ENCODE peak calls at places on chromosomes 6 and 20, in seven cellular contexts. One of them, this sample, is unnamed.

GRCh38 chr20:23937303-23938117 is 51.1 kb downstream of the GGTLC1 start:
- DNase-seq in upper lobe of right lung: peak
- DNase-seq in brain microvascular endothelial cell: peak
- DNase-seq in AG04449: peak
- DNase-seq in CD8-positive, alpha-beta T cell: peak
- DNase-seq in effector memory CD4-positive, alpha-beta T cell: peak
- DNase-seq in GM12865: peak
- DNase-seq in this sample: no peak

GRCh38 chr20:10660661-10661060 is 13.1 kb downstream of the JAG1 start:
- DNase-seq in brain microvascular endothelial cell: no peak
- DNase-seq in CD8-positive, alpha-beta T cell: no peak
- DNase-seq in effector memory CD4-positive, alpha-beta T cell: no peak
- DNase-seq in upper lobe of right lung: no peak
- DNase-seq in GM12865: no peak
- DNase-seq in AG04449: no peak
- DNase-seq in this sample: no peak

GRCh38 chr6:168953461-168953860 is 300.2 kb downstream of the THBS2 start:
- DNase-seq in upper lobe of right lung: no peak
- DNase-seq in CD8-positive, alpha-beta T cell: no peak
- DNase-seq in AG04449: no peak
- DNase-seq in GM12865: no peak
- DNase-seq in brain microvascular endothelial cell: no peak
- DNase-seq in effector memory CD4-positive, alpha-beta T cell: no peak
- DNase-seq in this sample: no peak

GRCh38 chr6:138847884-138848283 is 52.0 kb downstream of the ECT2L start:
- DNase-seq in AG04449: no peak
- DNase-seq in effector memory CD4-positive, alpha-beta T cell: no peak
- DNase-seq in brain microvascular endothelial cell: no peak
- DNase-seq in GM12865: no peak
- DNase-seq in CD8-positive, alpha-beta T cell: no peak
- DNase-seq in upper lobe of right lung: no peak
- DNase-seq in this sample: no peak

GRCh38 chr6:163356324-163356723 is 58.2 kb upstream of the QKI start:
- DNase-seq in brain microvascular endothelial cell: peak
- DNase-seq in CD8-positive, alpha-beta T cell: no peak
- DNase-seq in upper lobe of right lung: peak
- DNase-seq in AG04449: peak
- DNase-seq in effector memory CD4-positive, alpha-beta T cell: no peak
- DNase-seq in GM12865: no peak
- DNase-seq in this sample: peak

GRCh38 chr6:158011478-158011920 is 29.8 kb downstream of the SYNJ2 start:
- DNase-seq in brain microvascular endothelial cell: no peak
- DNase-seq in effector memory CD4-positive, alpha-beta T cell: no peak
- DNase-seq in GM12865: peak
- DNase-seq in CD8-positive, alpha-beta T cell: no peak
- DNase-seq in AG04449: no peak
- DNase-seq in upper lobe of right lung: no peak
- DNase-seq in this sample: no peak

GRCh38 chr6:84182001-84182400 is 45.4 kb downstream of the CEP162 start:
- DNase-seq in upper lobe of right lung: no peak
- DNase-seq in AG04449: no peak
- DNase-seq in effector memory CD4-positive, alpha-beta T cell: no peak
- DNase-seq in brain microvascular endothelial cell: no peak
- DNase-seq in GM12865: no peak
- DNase-seq in CD8-positive, alpha-beta T cell: no peak
- DNase-seq in this sample: no peak

GRCh38 chr6:166626177-166627038 is 643 bp downstream of the RPS6KA2 start:
- DNase-seq in AG04449: no peak
- DNase-seq in GM12865: peak
- DNase-seq in effector memory CD4-positive, alpha-beta T cell: peak
- DNase-seq in brain microvascular endothelial cell: no peak
- DNase-seq in CD8-positive, alpha-beta T cell: peak
- DNase-seq in upper lobe of right lung: peak
- DNase-seq in this sample: no peak

GRCh38 chr20:36092424-36093024 is 62.0 kb upstream of the EPB41L1 start:
- DNase-seq in GM12865: no peak
- DNase-seq in upper lobe of right lung: peak
- DNase-seq in AG04449: no peak
- DNase-seq in brain microvascular endothelial cell: no peak
- DNase-seq in CD8-positive, alpha-beta T cell: peak
- DNase-seq in effector memory CD4-positive, alpha-beta T cell: no peak
- DNase-seq in this sample: no peak

GRCh38 chr6:127288705-127289104 is 22.0 kb downstream of the RNF146 start:
- DNase-seq in GM12865: no peak
- DNase-seq in effector memory CD4-positive, alpha-beta T cell: no peak
- DNase-seq in upper lobe of right lung: no peak
- DNase-seq in AG04449: no peak
- DNase-seq in brain microvascular endothelial cell: no peak
- DNase-seq in CD8-positive, alpha-beta T cell: no peak
- DNase-seq in this sample: no peak

GRCh38 chr6:111792914-111793700 is 80.1 kb downstream of the FYN start:
- DNase-seq in GM12865: no peak
- DNase-seq in CD8-positive, alpha-beta T cell: no peak
- DNase-seq in effector memory CD4-positive, alpha-beta T cell: no peak
- DNase-seq in AG04449: no peak
- DNase-seq in brain microvascular endothelial cell: no peak
- DNase-seq in upper lobe of right lung: no peak
- DNase-seq in this sample: no peak

GRCh38 chr6:3526962-3527796 is 70.3 kb upstream of the SLC22A23 start:
- DNase-seq in AG04449: no peak
- DNase-seq in CD8-positive, alpha-beta T cell: no peak
- DNase-seq in effector memory CD4-positive, alpha-beta T cell: no peak
- DNase-seq in brain microvascular endothelial cell: no peak
- DNase-seq in GM12865: no peak
- DNase-seq in upper lobe of right lung: no peak
- DNase-seq in this sample: no peak

GRCh38 chr6:129370268-129370916 is 339.6 kb downstream of the ARHGAP18 start:
- DNase-seq in AG04449: no peak
- DNase-seq in GM12865: peak
- DNase-seq in effector memory CD4-positive, alpha-beta T cell: no peak
- DNase-seq in CD8-positive, alpha-beta T cell: peak
- DNase-seq in upper lobe of right lung: no peak
- DNase-seq in brain microvascular endothelial cell: peak
- DNase-seq in this sample: no peak

GRCh38 chr6:6559994-6560393 is 28.5 kb upstream of the LY86 start:
- DNase-seq in CD8-positive, alpha-beta T cell: no peak
- DNase-seq in AG04449: no peak
- DNase-seq in brain microvascular endothelial cell: no peak
- DNase-seq in effector memory CD4-positive, alpha-beta T cell: no peak
- DNase-seq in upper lobe of right lung: no peak
- DNase-seq in GM12865: no peak
- DNase-seq in this sample: no peak

GRCh38 chr6:96301781-96302180 is 219.8 kb upstream of the UFL1 start:
- DNase-seq in AG04449: no peak
- DNase-seq in CD8-positive, alpha-beta T cell: no peak
- DNase-seq in effector memory CD4-positive, alpha-beta T cell: no peak
- DNase-seq in brain microvascular endothelial cell: no peak
- DNase-seq in upper lobe of right lung: no peak
- DNase-seq in GM12865: no peak
- DNase-seq in this sample: no peak

GRCh38 chr6:110476046-110476849 is at the start of gene SLC22A16:
- DNase-seq in CD8-positive, alpha-beta T cell: no peak
- DNase-seq in brain microvascular endothelial cell: no peak
- DNase-seq in upper lobe of right lung: no peak
- DNase-seq in effector memory CD4-positive, alpha-beta T cell: no peak
- DNase-seq in AG04449: no peak
- DNase-seq in GM12865: no peak
- DNase-seq in this sample: no peak

GRCh38 chr20:33072362-33072761 is 7.1 kb upstream of the BPIFB4 start:
- DNase-seq in AG04449: no peak
- DNase-seq in upper lobe of right lung: no peak
- DNase-seq in effector memory CD4-positive, alpha-beta T cell: no peak
- DNase-seq in CD8-positive, alpha-beta T cell: no peak
- DNase-seq in brain microvascular endothelial cell: no peak
- DNase-seq in GM12865: no peak
- DNase-seq in this sample: no peak

GRCh38 chr20:33068251-33068939 is 11.0 kb upstream of the BPIFB4 start:
- DNase-seq in brain microvascular endothelial cell: no peak
- DNase-seq in upper lobe of right lung: no peak
- DNase-seq in effector memory CD4-positive, alpha-beta T cell: no peak
- DNase-seq in AG04449: no peak
- DNase-seq in CD8-positive, alpha-beta T cell: no peak
- DNase-seq in GM12865: no peak
- DNase-seq in this sample: no peak

GRCh38 chr20:33069706-33070105 is 9.7 kb upstream of the BPIFB4 start:
- DNase-seq in AG04449: no peak
- DNase-seq in GM12865: no peak
- DNase-seq in effector memory CD4-positive, alpha-beta T cell: no peak
- DNase-seq in brain microvascular endothelial cell: no peak
- DNase-seq in CD8-positive, alpha-beta T cell: no peak
- DNase-seq in upper lobe of right lung: no peak
- DNase-seq in this sample: no peak

GRCh38 chr20:33071198-33071597 is 8.2 kb upstream of the BPIFB4 start:
- DNase-seq in upper lobe of right lung: no peak
- DNase-seq in CD8-positive, alpha-beta T cell: no peak
- DNase-seq in AG04449: no peak
- DNase-seq in brain microvascular endothelial cell: no peak
- DNase-seq in effector memory CD4-positive, alpha-beta T cell: no peak
- DNase-seq in GM12865: no peak
- DNase-seq in this sample: no peak

DNA sequence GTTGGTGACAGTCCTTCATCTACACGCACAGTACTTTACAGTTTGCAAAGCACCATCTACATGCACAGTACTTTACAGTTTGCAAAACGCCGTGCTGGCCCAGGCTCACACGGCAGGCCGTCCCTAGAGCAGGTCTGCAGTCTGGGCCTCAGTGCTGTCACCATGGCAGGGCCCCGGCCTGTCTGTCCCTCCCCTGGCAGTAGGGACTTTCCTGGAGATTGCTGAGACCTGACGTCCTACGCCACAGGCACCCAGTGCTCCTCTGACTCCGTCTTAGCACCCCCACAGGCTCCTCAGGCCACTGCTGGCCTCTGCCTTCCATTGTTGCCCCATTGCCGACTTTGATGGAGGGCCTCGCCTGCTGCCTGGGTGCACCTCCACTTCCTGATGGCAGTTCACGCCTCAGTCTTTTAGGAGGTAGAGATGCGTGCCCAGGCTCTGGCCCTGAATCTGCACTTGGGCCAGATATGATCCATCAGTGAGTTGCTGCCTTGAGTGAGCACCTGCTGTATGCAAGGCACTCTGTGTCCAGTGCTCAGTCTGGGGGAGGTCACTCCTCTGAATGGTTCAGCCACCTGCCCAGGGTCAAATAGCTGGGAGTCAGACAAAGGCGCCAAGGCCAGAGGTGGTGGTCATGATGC is 8.9 kb upstream of the BPIFB4 start:
- DNase-seq in effector memory CD4-positive, alpha-beta T cell: no peak
- DNase-seq in brain microvascular endothelial cell: no peak
- DNase-seq in CD8-positive, alpha-beta T cell: no peak
- DNase-seq in upper lobe of right lung: peak
- DNase-seq in AG04449: no peak
- DNase-seq in GM12865: no peak
- DNase-seq in this sample: no peak
- H3K4me3 ChIP-seq in effector memory CD4-positive, alpha-beta T cell: no peak
- H3K4me3 ChIP-seq in brain microvascular endothelial cell: no peak
- H3K4me3 ChIP-seq in CD8-positive, alpha-beta T cell: no peak
- H3K4me3 ChIP-seq in upper lobe of right lung: no peak
- H3K4me3 ChIP-seq in AG04449: no peak
- H3K4me3 ChIP-seq in GM12865: no peak
- H3K4me3 ChIP-seq in this sample: no peak

GRCh38 chr20:48730977-48731376 is 96.8 kb downstream of the PREX1 start:
- DNase-seq in AG04449: no peak
- DNase-seq in brain microvascular endothelial cell: no peak
- DNase-seq in effector memory CD4-positive, alpha-beta T cell: no peak
- DNase-seq in upper lobe of right lung: no peak
- DNase-seq in CD8-positive, alpha-beta T cell: no peak
- DNase-seq in GM12865: no peak
- DNase-seq in this sample: no peak

GRCh38 chr20:48725589-48725991 is 102.2 kb downstream of the PREX1 start:
- DNase-seq in AG04449: no peak
- DNase-seq in brain microvascular endothelial cell: peak
- DNase-seq in CD8-positive, alpha-beta T cell: no peak
- DNase-seq in effector memory CD4-positive, alpha-beta T cell: no peak
- DNase-seq in GM12865: peak
- DNase-seq in upper lobe of right lung: no peak
- DNase-seq in this sample: no peak

GRCh38 chr20:48729538-48729937 is 98.3 kb downstream of the PREX1 start:
- DNase-seq in brain microvascular endothelial cell: no peak
- DNase-seq in upper lobe of right lung: no peak
- DNase-seq in AG04449: no peak
- DNase-seq in GM12865: no peak
- DNase-seq in effector memory CD4-positive, alpha-beta T cell: no peak
- DNase-seq in CD8-positive, alpha-beta T cell: no peak
- DNase-seq in this sample: no peak

GRCh38 chr20:48727226-48727625 is 100.6 kb downstream of the PREX1 start:
- DNase-seq in effector memory CD4-positive, alpha-beta T cell: no peak
- DNase-seq in AG04449: no peak
- DNase-seq in upper lobe of right lung: no peak
- DNase-seq in CD8-positive, alpha-beta T cell: no peak
- DNase-seq in GM12865: no peak
- DNase-seq in brain microvascular endothelial cell: no peak
- DNase-seq in this sample: no peak

DNA sequence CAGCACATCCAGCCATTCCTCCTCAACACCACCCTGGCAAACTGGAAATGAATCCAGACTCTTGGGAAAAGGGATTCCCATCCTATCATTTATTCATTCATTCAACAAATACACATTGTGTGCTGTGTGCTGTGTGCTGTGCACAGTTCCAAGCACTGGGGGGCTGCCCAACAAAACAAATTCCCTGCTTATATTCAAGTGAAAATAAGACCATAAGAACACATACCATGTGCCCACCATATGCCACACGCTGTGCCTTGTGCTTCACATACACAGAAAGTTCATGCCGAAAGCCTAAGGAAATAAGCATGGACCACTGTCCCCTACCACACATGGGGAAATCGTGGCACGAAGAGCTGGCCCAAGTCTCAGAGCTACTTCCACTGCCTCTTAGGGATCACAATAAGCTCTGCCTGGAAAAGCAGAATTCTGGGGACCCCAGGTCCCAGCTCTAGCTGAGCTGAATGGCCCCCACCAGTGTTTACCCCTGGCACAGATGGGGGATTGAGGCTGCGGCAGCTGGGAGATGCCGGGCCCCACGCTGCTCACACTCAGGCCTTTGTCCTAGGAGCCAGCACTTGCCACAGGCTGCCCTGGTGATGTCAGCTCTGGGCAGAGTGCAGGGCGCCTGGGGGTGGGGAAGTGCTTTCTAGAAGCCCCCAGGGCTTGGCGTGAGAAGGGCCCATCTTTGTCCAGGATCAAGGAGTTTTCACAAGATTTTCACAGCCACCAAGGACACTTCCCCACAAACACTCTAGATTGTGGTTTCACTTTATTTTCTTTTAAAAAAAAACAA is 99.6 kb downstream of the PREX1 start:
- DNase-seq in AG04449: no peak
- DNase-seq in GM12865: no peak
- DNase-seq in upper lobe of right lung: no peak
- DNase-seq in effector memory CD4-positive, alpha-beta T cell: no peak
- DNase-seq in CD8-positive, alpha-beta T cell: no peak
- DNase-seq in brain microvascular endothelial cell: no peak
- DNase-seq in this sample: no peak
- H3K4me3 ChIP-seq in AG04449: no peak
- H3K4me3 ChIP-seq in GM12865: no peak
- H3K4me3 ChIP-seq in upper lobe of right lung: no peak
- H3K4me3 ChIP-seq in effector memory CD4-positive, alpha-beta T cell: no peak
- H3K4me3 ChIP-seq in CD8-positive, alpha-beta T cell: no peak
- H3K4me3 ChIP-seq in brain microvascular endothelial cell: no peak
- H3K4me3 ChIP-seq in this sample: no peak

GRCh38 chr20:1225263-1225728 is 548 bp upstream of the RAD21L1 start:
- DNase-seq in brain microvascular endothelial cell: no peak
- DNase-seq in upper lobe of right lung: no peak
- DNase-seq in GM12865: no peak
- DNase-seq in AG04449: no peak
- DNase-seq in effector memory CD4-positive, alpha-beta T cell: no peak
- DNase-seq in CD8-positive, alpha-beta T cell: no peak
- DNase-seq in this sample: no peak
- H3K4me3 ChIP-seq in brain microvascular endothelial cell: peak
- H3K4me3 ChIP-seq in upper lobe of right lung: peak
- H3K4me3 ChIP-seq in GM12865: no peak
- H3K4me3 ChIP-seq in AG04449: peak
- H3K4me3 ChIP-seq in effector memory CD4-positive, alpha-beta T cell: no peak
- H3K4me3 ChIP-seq in CD8-positive, alpha-beta T cell: no peak
- H3K4me3 ChIP-seq in this sample: peak

GRCh38 chr6:136037246-136037884 is 185.9 kb downstream of the PDE7B start:
- DNase-seq in upper lobe of right lung: no peak
- DNase-seq in CD8-positive, alpha-beta T cell: no peak
- DNase-seq in GM12865: no peak
- DNase-seq in brain microvascular endothelial cell: no peak
- DNase-seq in AG04449: no peak
- DNase-seq in effector memory CD4-positive, alpha-beta T cell: no peak
- DNase-seq in this sample: no peak
- H3K4me3 ChIP-seq in upper lobe of right lung: peak
- H3K4me3 ChIP-seq in CD8-positive, alpha-beta T cell: no peak
- H3K4me3 ChIP-seq in GM12865: no peak
- H3K4me3 ChIP-seq in brain microvascular endothelial cell: peak
- H3K4me3 ChIP-seq in AG04449: peak
- H3K4me3 ChIP-seq in effector memory CD4-positive, alpha-beta T cell: no peak
- H3K4me3 ChIP-seq in this sample: no peak

This sample was measured in skeletal muscle cell.